ENCODE peak calls at places on chromosomes 5 and 9, in four cellular contexts. Z is GM12878, I is HepG2, C is K562. A is an unnamed sample.

GRCh38 chr9:127397722-127398647 is 1.0 kb downstream of the SLC2A8 start:
- DNase-seq in Z (no peak), I (peak), C (peak), A (peak)

GRCh38 chr5:88298425-88298824 is 29.8 kb upstream of the TMEM161B start:
- DNase-seq in Z (no peak), I (no peak), C (no peak), A (no peak)

GRCh38 chr5:760363-761205 is 23.9 kb downstream of the ZDHHC11B start:
- DNase-seq in Z (no peak), I (no peak), C (no peak), A (no peak)

GRCh38 chr9:135914921-135915320 is 7.6 kb upstream of the CAMSAP1 start:
- DNase-seq in Z (no peak), I (no peak), C (no peak), A (no peak)

GRCh38 chr9:114310471-114311450 is 12.1 kb upstream of the ORM1 start:
- DNase-seq in Z (no peak), I (no peak), C (no peak), A (no peak)

GRCh38 chr5:38556599-38557308 is at the start of gene LIFR:
- DNase-seq in Z (no peak), I (peak), C (peak), A (peak)

GRCh38 chr5:89187883-89188465 is 305.0 kb upstream of the MEF2C start:
- DNase-seq in Z (no peak), I (no peak), C (no peak), A (no peak)

GRCh38 chr5:165397521-165397920 is 1892.1 kb downstream of the MAT2B start:
- DNase-seq in Z (no peak), I (no peak), C (no peak), A (no peak)

GRCh38 chr9:20684865-20685696 is 1.0 kb downstream of the FOCAD start:
- DNase-seq in Z (no peak), I (no peak), C (no peak), A (no peak)

GRCh38 chr5:141534492-141535213 is 45.8 kb downstream of the PCDHGC5 start:
- DNase-seq in Z (no peak), I (peak), C (no peak), A (no peak)

GRCh38 chr9:123026425-123026824 is 7.0 kb upstream of the GPR21 start:
- DNase-seq in Z (no peak), I (no peak), C (no peak), A (no peak)

GRCh38 chr5:180491496-180491895 is 2.7 kb upstream of the CNOT6 start:
- DNase-seq in Z (no peak), I (no peak), C (no peak), A (no peak)

GRCh38 chr9:19102181-19102630 is 498 bp downstream of the HAUS6 start:
- DNase-seq in Z (no peak), I (peak), C (peak), A (no peak)
- TF ChIP-seq ATF3 in Z (no peak), I (no peak), C (no peak), A (no peak)

GRCh38 chr9:89686134-89686533 is 81.3 kb downstream of the GADD45G start:
- DNase-seq in Z (no peak), I (no peak), C (no peak), A (no peak)
- TF ChIP-seq ETV6 in Z (no peak), I (no peak), C (no peak), A (no peak)

GRCh38 chr5:122959740-122960450 is 76.6 kb downstream of the PPIC start:
- DNase-seq in Z (no peak), I (no peak), C (no peak), A (no peak)

GRCh38 chr5:122967625-122968024 is 68.9 kb downstream of the PPIC start:
- DNase-seq in Z (peak), I (no peak), C (no peak), A (no peak)

GRCh38 chr5:122963305-122963704 is 73.2 kb downstream of the PPIC start:
- DNase-seq in Z (no peak), I (no peak), C (no peak), A (no peak)

GRCh38 chr5:122967085-122967484 is 69.4 kb downstream of the PPIC start:
- DNase-seq in Z (no peak), I (no peak), C (no peak), A (no peak)

DNA sequence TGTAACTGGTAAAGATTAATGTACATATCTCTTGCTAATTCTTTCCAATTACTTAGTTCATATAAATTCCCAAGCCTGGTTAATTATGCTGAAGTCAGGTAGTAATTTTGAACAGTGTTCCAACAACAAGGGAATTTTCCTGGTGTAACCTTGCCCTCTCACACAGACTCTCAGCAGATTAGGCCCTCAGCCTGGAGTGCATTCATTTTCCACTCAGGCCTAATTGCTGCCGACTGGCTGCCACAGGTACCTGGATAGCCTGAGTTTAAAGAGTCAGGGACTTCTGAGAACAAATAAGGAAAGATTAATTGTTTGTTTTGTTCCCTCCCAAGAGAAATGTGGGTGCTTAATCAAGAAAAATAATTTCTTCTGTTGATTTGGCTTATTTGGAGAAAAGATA is 71.4 kb downstream of the PPIC start:
- DNase-seq in Z (no peak), I (no peak), C (no peak), A (no peak)
- TF ChIP-seq ATF3 in Z (no peak), I (no peak), C (no peak), A (no peak)

DNA sequence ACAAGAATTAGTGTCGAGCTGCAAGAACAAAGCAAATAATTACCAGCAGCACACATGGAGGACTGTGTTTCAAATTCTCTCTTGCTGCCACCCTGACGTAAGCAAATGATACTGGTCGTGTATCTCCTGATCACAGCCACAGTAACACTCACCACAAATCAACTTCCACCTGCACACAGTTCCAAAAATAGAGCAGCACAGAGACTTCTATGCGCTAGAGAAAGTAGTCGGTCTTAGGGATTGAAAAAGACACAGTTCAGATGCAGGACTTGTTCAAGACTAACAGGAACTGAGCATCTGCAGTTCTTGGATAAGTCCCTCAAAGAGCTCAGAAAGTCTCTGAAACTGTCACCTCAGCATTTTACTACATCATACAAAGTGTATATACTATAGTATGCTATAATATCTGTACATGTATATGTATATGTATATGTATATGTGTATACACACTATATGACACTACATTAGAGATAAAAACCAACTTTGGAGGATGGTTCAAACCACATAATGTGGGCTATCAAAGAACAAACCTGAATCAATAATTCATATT is 279.0 kb downstream of the GLIS3 start:
- DNase-seq in Z (no peak), I (no peak), C (no peak), A (no peak)
- TF ChIP-seq ETV6 in Z (no peak), I (no peak), C (no peak), A (no peak)

DNA sequence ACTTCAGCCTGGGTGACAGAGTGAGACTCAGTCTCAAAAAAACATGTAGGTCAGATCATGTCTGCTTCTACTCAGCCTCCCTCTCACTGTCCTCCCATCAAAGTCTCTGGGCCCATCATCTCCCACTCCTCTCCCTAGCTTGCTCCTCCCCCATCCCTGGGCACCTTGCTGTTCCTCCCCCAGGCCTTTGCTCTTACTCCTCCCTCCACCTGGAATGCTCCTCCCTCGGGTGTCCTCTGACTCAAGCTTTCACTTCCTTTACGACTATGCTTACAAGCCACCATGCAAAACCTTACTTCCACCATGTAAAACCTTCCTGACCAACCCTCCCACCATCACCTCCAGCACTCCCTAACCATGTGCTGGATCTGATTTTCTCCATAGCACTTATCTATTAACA is 51.5 kb downstream of the MTMR12 start:
- DNase-seq in Z (no peak), I (no peak), C (peak), A (no peak)
- TF ChIP-seq ATF3 in Z (no peak), I (no peak), C (no peak), A (no peak)

GRCh38 chr5:57173318-57174127 is at the start of gene GPBP1:
- DNase-seq in Z (peak), I (peak), C (peak), A (peak)
- TF ChIP-seq ETV6 in Z (no peak), I (no peak), C (no peak), A (peak)

DNA sequence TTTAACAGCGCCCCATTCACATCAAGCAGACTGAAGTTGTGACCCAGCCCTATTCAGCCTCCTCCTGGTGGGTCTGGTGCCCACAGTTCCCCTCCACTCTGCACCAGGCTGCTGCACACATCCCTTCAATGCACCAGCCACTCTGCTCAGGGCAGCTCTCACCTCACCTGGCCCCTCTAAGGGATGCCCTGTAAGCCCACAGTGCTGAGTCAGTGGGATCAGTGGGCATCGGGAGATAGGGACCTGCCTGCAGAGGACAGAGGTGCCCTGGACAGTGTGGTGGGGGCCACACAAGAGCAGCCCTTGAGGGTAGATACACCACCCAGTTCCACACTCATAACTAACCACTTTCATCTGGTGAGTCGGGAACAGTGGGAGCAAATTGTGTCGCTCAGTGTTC is 38.3 kb upstream of the S1PR3 start:
- DNase-seq in Z (no peak), I (no peak), C (no peak), A (no peak)
- TF ChIP-seq ATF3 in Z (no peak), I (no peak), C (no peak), A (no peak)

GRCh38 chr5:6383376-6383775 is 5.0 kb upstream of the MED10 start:
- DNase-seq in Z (no peak), I (peak), C (no peak), A (no peak)
- TF ChIP-seq ETV6 in Z (no peak), I (no peak), C (no peak), A (no peak)

GRCh38 chr5:160439205-160439600 is 17.5 kb downstream of the PTTG1 start:
- DNase-seq in Z (peak), I (peak), C (peak), A (peak)
- TF ChIP-seq ATF3 in Z (no peak), I (no peak), C (no peak), A (no peak)

GRCh38 chr9:109886050-109886449 is 106.1 kb downstream of the PALM2AKAP2 start:
- DNase-seq in Z (no peak), I (no peak), C (no peak), A (no peak)
- TF ChIP-seq ETV6 in Z (no peak), I (no peak), C (no peak), A (no peak)

A was measured in WTC11.